ENCODE peak calls at places on chromosomes 11 and 22, in eight cellular contexts. B, Q, M, Y, G, S, J and F are unnamed samples.

GRCh38 chr11:82858556-82859091 is 41.6 kb downstream of the PRCP start:
- DNase-seq in B (no peak), Q (no peak), M (no peak), Y (no peak), G (no peak), S (no peak), J (peak), F (no peak)

GRCh38 chr11:26930518-26931247 is 63.2 kb upstream of the FIBIN start:
- DNase-seq in B (no peak), Q (no peak), M (no peak), Y (no peak), G (no peak), S (no peak), J (peak), F (no peak)

GRCh38 chr22:20569059-20570058 is 61.9 kb downstream of the MED15 start:
- DNase-seq in B (peak), Q (no peak), M (peak), Y (peak), G (no peak), S (peak), J (peak), F (no peak)

GRCh38 chr22:30046716-30047363 is 33.4 kb upstream of the HORMAD2 start:
- DNase-seq in B (no peak), Q (no peak), M (no peak), Y (no peak), G (no peak), S (peak), J (no peak), F (no peak)

GRCh38 chr11:95799531-95799930 is 9.2 kb downstream of the CEP57 start:
- DNase-seq in B (no peak), Q (no peak), M (no peak), Y (no peak), G (no peak), S (no peak), J (no peak), F (no peak)

GRCh38 chr22:20113551-20114310 is 2.2 kb upstream of the RANBP1 start:
- DNase-seq in B (no peak), Q (no peak), M (no peak), Y (no peak), G (no peak), S (no peak), J (no peak), F (no peak)

GRCh38 chr11:83557638-83558037 is 271.5 kb upstream of the CCDC90B start:
- DNase-seq in B (no peak), Q (no peak), M (no peak), Y (no peak), G (no peak), S (no peak), J (no peak), F (no peak)

GRCh38 chr11:59173964-59174663 is 2.2 kb downstream of the DTX4 start:
- DNase-seq in B (no peak), Q (no peak), M (no peak), Y (no peak), G (peak), S (peak), J (peak), F (no peak)

GRCh38 chr22:22565991-22566390 is 6.9 kb upstream of the PRAME start:
- DNase-seq in B (no peak), Q (no peak), M (no peak), Y (no peak), G (no peak), S (no peak), J (peak), F (no peak)

GRCh38 chr11:118342503-118343161 is at the start of gene CD3D:
- DNase-seq in B (no peak), Q (peak), M (no peak), Y (no peak), G (no peak), S (no peak), J (no peak), F (no peak)

GRCh38 chr11:22795914-22796313 is 33.7 kb downstream of the SVIP start:
- DNase-seq in B (no peak), Q (peak), M (no peak), Y (no peak), G (no peak), S (no peak), J (peak), F (peak)

GRCh38 chr11:96869207-96869606 is 479.4 kb downstream of the JRKL start:
- DNase-seq in B (no peak), Q (no peak), M (peak), Y (no peak), G (no peak), S (no peak), J (no peak), F (no peak)

GRCh38 chr11:70016666-70017347 is 61.3 kb upstream of the ANO1 start:
- DNase-seq in B (no peak), Q (no peak), M (no peak), Y (no peak), G (no peak), S (no peak), J (peak), F (no peak)

GRCh38 chr11:47270331-47271271 is 668 bp downstream of the MADD start:
- DNase-seq in B (peak), Q (peak), M (no peak), Y (no peak), G (peak), S (peak), J (peak), F (peak)

GRCh38 chr11:131099013-131099412 is 182.7 kb upstream of the SNX19 start:
- DNase-seq in B (no peak), Q (no peak), M (no peak), Y (no peak), G (no peak), S (no peak), J (peak), F (no peak)

GRCh38 chr11:129700701-129701100 is 114.9 kb upstream of the TMEM45B start:
- DNase-seq in B (no peak), Q (peak), M (no peak), Y (no peak), G (no peak), S (no peak), J (no peak), F (no peak)

GRCh38 chr22:38984224-38984623 is 2.1 kb downstream of the APOBEC3B start:
- DNase-seq in B (no peak), Q (no peak), M (no peak), Y (no peak), G (no peak), S (no peak), J (no peak), F (no peak)

GRCh38 chr11:26953770-26954392 is 40.0 kb upstream of the FIBIN start:
- DNase-seq in B (no peak), Q (no peak), M (no peak), Y (no peak), G (no peak), S (no peak), J (peak), F (no peak)

GRCh38 chr22:31490496-31490925 is 869 bp upstream of the EIF4ENIF1 start:
- DNase-seq in B (peak), Q (peak), M (peak), Y (no peak), G (peak), S (peak), J (peak), F (peak)

GRCh38 chr22:22576244-22576988 is 17.4 kb upstream of the PRAME start:
- DNase-seq in B (peak), Q (peak), M (peak), Y (no peak), G (peak), S (no peak), J (peak), F (peak)

GRCh38 chr22:38832005-38832978 is 11.5 kb downstream of the NPTXR start:
- DNase-seq in B (no peak), Q (no peak), M (no peak), Y (no peak), G (no peak), S (peak), J (no peak), F (no peak)

GRCh38 chr11:80214413-80214812 is 773.6 kb upstream of the TENM4 start:
- DNase-seq in B (no peak), Q (no peak), M (no peak), Y (no peak), G (no peak), S (no peak), J (no peak), F (no peak)

GRCh38 chr11:74278721-74279148 is 32.7 kb downstream of the P4HA3 start:
- DNase-seq in B (peak), Q (no peak), M (peak), Y (no peak), G (no peak), S (peak), J (peak), F (no peak)

GRCh38 chr22:36335621-36336020 is 52.1 kb downstream of the MYH9 start:
- DNase-seq in B (no peak), Q (no peak), M (no peak), Y (no peak), G (no peak), S (no peak), J (no peak), F (no peak)
- TF ChIP-seq POLR2A in B (no peak), Q (no peak), M (no peak), Y (no peak), G (no peak), S (no peak), J (no peak), F (no peak)

DNA sequence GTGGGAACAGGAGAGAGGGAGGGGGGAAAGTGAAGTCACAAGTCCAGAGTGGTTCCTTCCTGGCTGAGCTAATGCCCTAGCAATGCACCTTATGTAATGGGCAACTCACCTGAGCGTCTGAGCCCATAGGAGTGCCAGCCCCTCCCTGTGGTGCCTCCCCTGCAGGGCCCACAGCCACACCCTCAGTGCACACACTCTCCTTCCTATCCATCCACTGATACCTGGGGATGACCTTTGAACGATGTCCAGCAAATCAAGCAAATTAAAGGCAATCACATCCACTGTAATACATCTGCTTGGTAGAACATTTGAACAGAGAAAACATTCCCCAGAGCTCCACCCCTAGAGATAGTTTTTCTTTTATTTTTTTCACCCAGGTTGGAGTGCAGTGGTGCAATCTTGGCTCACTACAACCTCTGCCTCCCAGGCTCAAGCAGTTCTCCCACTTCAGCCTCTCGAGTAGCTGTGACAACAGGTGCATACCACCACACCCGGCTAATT is 19.6 kb upstream of the MICAL2 start:
- DNase-seq in B (no peak), Q (no peak), M (no peak), Y (no peak), G (no peak), S (no peak), J (no peak), F (no peak)
- TF ChIP-seq POLR2A in B (no peak), Q (no peak), M (no peak), Y (no peak), G (no peak), S (no peak), J (no peak), F (no peak)

GRCh38 chr11:64225608-64226506 is at the start of the genes NUDT22 and TRPT1:
- DNase-seq in B (peak), Q (peak), M (peak), Y (peak), G (peak), S (peak), J (peak), F (peak)
- TF ChIP-seq POLR2A in B (peak), Q (peak), M (peak), Y (peak), G (no peak), S (peak), J (peak), F (peak)

DNA sequence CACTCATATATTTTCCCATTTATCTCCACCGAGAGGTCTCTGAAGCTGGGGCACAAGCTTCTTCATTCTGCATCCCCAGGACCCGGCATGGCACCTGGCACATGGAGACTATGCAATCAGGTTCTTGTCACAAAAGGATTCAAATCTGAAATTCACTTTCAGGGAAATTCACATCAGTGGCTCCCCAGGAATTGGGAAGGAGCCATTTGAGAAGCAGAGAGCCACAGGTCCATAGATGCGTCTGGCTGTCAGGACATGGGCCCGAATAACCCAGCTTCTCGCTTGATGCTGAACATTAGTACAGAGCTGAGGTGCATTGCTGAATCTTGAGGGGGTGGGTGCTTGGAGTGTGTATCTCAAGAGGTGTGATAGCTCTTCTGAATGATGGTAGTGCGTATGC is 82.5 kb downstream of the TSPAN18 start:
- DNase-seq in B (no peak), Q (no peak), M (no peak), Y (no peak), G (no peak), S (no peak), J (no peak), F (no peak)
- TF ChIP-seq POLR2A in B (no peak), Q (no peak), M (no peak), Y (no peak), G (no peak), S (no peak), J (no peak), F (no peak)

GRCh38 chr11:36377759-36378553 is 81.9 kb downstream of the PRR5L start:
- DNase-seq in B (no peak), Q (no peak), M (no peak), Y (no peak), G (no peak), S (no peak), J (no peak), F (no peak)

GRCh38 chr11:36376888-36377758 is 81.0 kb downstream of the PRR5L start:
- DNase-seq in B (peak), Q (no peak), M (peak), Y (no peak), G (peak), S (peak), J (peak), F (no peak)

GRCh38 chr11:36375348-36376314 is 79.5 kb downstream of the PRR5L start:
- DNase-seq in B (no peak), Q (no peak), M (no peak), Y (no peak), G (peak), S (no peak), J (no peak), F (no peak)

GRCh38 chr11:36374726-36375125 is 78.6 kb downstream of the PRR5L start:
- DNase-seq in B (no peak), Q (no peak), M (no peak), Y (no peak), G (no peak), S (no peak), J (no peak), F (no peak)

DNA sequence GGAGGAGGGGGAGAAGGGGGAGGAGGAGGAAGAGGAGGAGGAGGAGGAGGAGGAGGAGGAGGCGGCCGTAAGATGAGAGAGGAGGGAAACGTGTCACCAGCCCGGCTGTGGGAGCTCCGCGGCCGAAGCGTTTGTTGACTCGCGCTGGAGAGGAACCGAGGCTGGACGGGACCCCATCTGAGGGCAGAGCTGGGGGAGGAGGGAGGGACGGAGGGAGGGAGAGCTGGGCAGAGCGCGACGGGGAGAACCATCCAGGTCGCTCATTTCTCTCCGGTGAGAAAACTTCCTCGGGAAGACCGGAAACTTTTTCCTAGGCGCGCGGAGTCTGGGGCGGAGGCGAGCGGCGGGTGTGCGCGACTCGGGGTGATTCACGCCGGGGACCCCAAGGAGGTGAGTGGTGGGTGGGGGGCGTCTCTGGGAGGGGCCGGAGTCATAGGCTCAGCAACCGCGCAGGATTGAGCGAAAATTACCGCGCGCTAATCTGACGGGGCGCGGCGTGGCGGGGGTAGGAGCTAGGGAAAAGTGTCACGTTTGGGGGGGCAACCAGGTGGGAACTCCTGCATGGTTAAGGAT is 80.3 kb downstream of the PRR5L start:
- DNase-seq in B (no peak), Q (no peak), M (peak), Y (no peak), G (no peak), S (peak), J (peak), F (no peak)
- TF ChIP-seq POLR2A in B (peak), Q (no peak), M (no peak), Y (no peak), G (no peak), S (no peak), J (no peak), F (no peak)

DNA sequence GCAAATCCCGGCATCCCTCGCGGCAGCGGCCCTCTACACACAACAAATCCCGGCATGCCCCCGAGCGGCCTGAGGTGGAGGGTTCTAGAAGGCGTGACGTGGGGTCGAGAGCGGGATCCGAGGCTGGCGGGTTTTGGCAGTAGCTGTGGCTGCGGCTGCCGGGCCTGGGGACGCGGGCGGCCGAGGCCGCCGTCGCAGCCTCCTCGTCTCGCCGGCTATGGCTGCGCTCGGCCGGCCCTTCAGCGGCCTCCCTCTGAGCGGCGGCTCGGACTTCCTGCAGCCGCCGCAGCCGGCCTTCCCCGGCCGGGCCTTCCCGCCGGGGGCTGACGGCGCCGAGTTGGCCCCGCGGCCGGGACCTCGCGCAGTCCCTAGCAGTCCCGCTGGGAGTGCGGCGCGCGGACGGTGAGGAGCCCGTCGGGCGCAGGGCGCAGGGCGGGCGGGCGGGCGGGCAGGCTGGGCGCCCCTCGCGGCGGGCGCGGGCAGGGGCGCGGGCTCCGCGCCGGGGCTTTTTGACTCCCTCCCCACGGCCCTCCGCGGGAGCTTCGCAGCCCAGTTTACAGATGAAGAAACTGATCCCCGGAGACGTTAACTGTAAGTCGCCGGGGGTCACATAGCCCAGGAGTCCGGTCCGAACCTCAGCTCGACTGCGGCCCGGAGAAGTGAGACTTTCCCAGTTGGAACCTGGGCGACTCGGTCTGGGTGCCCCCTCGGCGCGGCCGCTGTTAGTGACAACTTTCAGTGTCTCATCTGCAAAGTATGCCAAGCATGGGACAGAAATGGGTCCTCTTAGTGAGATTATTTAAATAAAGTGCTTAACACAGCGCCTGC is at the start of gene CCDC117:
- DNase-seq in B (peak), Q (peak), M (peak), Y (peak), G (peak), S (peak), J (peak), F (peak)
- TF ChIP-seq POLR2A in B (peak), Q (peak), M (peak), Y (peak), G (no peak), S (no peak), J (peak), F (peak)

GRCh38 chr11:77882396-77882795 is 61.5 kb downstream of the AAMDC start:
- DNase-seq in B (no peak), Q (no peak), M (no peak), Y (no peak), G (no peak), S (no peak), J (no peak), F (no peak)
- TF ChIP-seq POLR2A in B (no peak), Q (no peak), M (no peak), Y (no peak), G (no peak), S (no peak), J (no peak), F (no peak)

DNA sequence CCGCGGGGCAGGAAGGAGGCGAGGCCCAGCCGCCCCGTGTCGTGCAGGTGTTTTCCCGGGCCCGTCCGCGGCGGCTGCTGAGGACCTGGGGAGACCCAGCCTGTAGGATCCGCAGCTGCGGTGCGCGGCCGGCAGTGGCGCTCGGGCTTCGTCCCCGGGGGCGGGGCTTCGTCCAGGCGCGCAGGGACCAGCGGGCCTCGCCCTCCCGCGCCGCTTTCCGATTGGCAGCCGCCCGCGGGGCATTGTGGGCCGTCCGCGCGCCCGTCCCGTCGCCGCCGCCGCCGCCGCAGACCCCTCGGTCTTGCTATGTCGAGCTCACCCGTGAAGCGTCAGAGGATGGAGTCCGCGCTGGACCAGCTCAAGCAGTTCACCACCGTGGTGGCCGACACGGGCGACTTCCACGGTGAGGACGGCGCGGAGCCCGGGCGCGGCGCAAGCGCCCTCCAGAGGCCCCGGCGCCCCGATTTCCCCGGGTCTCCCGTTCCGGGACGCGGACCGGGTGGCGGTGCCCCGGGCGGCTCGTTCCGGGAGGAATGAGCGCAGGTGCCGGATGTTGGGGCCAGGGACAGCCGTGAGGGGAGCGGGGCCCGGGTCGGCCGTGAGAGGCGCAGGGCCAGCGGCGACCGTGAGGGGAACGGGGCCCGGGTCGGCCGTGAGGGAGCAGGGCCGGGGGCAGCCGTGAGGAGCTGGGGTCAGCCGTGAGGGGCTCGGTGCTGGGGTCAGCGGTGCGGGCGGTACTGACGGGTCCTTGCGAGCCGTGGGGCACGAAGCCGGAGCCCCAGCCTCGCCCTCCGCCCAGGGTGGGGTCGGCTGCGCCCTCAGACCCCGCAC is at the start of gene TALDO1:
- DNase-seq in B (peak), Q (peak), M (peak), Y (peak), G (peak), S (peak), J (peak), F (peak)
- TF ChIP-seq POLR2A in B (peak), Q (peak), M (peak), Y (peak), G (peak), S (peak), J (peak), F (peak)